ENCODE peak calls at places on chromosome 6, in six cellular contexts. Y is naive B cell, X is EH, Z is mesothelial cell of epicardium, H is adipocyte, E is DMS153. S is an unnamed sample.

GRCh38 chr6:121504227-121504626 is 68.8 kb downstream of the GJA1 start:
- DNase-seq in Y (no peak), X (peak), E (no peak), Z (no peak), H (peak), S (peak)

GRCh38 chr6:147738516-147739187 is 230.2 kb downstream of the SAMD5 start:
- DNase-seq in Y (no peak), H (peak), X (peak), E (no peak), Z (no peak), S (no peak)

GRCh38 chr6:2958802-2959201 is 12.6 kb downstream of the SERPINB6 start:
- DNase-seq in Z (no peak), H (no peak), E (no peak), Y (no peak), X (no peak), S (no peak)

GRCh38 chr6:11069760-11070159 is 23.9 kb upstream of the SMIM13 start:
- DNase-seq in Y (no peak), X (peak), H (no peak), Z (no peak), E (no peak), S (no peak)

GRCh38 chr6:12534454-12534853 is 182.1 kb upstream of the PHACTR1 start:
- DNase-seq in E (no peak), Z (no peak), H (no peak), Y (no peak), X (no peak), S (no peak)

GRCh38 chr6:97289332-97289731 is 6.3 kb upstream of the MMS22L start:
- DNase-seq in Z (no peak), Y (no peak), H (no peak), E (no peak), X (no peak), S (no peak)

GRCh38 chr6:161272600-161273355 is 1.1 kb downstream of the AGPAT4 start:
- DNase-seq in Z (no peak), H (peak), Y (no peak), X (peak), E (no peak), S (no peak)

GRCh38 chr6:75381878-75382633 is 97.5 kb upstream of the TMEM30A start:
- DNase-seq in E (peak), Y (no peak), H (no peak), X (peak), Z (no peak), S (no peak)

GRCh38 chr6:84466521-84466920 is 239.1 kb upstream of the CEP162 start:
- DNase-seq in E (no peak), H (peak), Z (no peak), Y (no peak), X (peak), S (peak)

GRCh38 chr6:139330841-139331500 is 39.2 kb upstream of the TXLNB start:
- DNase-seq in H (peak), E (no peak), Y (no peak), X (peak), Z (no peak), S (no peak)

GRCh38 chr6:145352382-145353080 is 382.8 kb downstream of the EPM2A start:
- DNase-seq in H (no peak), Z (no peak), X (no peak), E (no peak), Y (no peak), S (no peak)

GRCh38 chr6:136786708-136787107 is 5.6 kb downstream of the MAP3K5 start:
- DNase-seq in E (no peak), Z (no peak), X (no peak), Y (no peak), H (no peak), S (no peak)

GRCh38 chr6:168217880-168218537 is 101.6 kb downstream of the DACT2 start:
- DNase-seq in E (peak), Y (no peak), H (no peak), Z (no peak), X (no peak), S (no peak)

GRCh38 chr6:32539839-32540238 is 9.8 kb upstream of the HLA-DRB5 start:
- DNase-seq in Z (no peak), H (no peak), Y (no peak), X (no peak), E (no peak), S (no peak)

GRCh38 chr6:39082310-39082709 is 32.7 kb downstream of the SAYSD1 start:
- DNase-seq in X (no peak), Z (no peak), Y (no peak), H (no peak), E (no peak), S (peak)

GRCh38 chr6:25697537-25698340 is 45.7 kb downstream of the SCGN start:
- DNase-seq in Z (no peak), X (peak), E (no peak), Y (no peak), H (no peak), S (no peak)

GRCh38 chr6:42165016-42165415 is 8.1 kb upstream of the GUCA1A start:
- DNase-seq in E (no peak), X (peak), Y (no peak), H (peak), Z (no peak), S (peak)

GRCh38 chr6:11323666-11324452 is 91.4 kb upstream of the NEDD9 start:
- DNase-seq in H (no peak), Z (no peak), E (no peak), Y (no peak), X (no peak), S (no peak)

GRCh38 chr6:131430531-131430930 is 142.5 kb upstream of the ARG1 start:
- DNase-seq in Y (no peak), X (no peak), H (no peak), E (no peak), Z (no peak), S (no peak)

GRCh38 chr6:158324136-158324535 is 11.9 kb downstream of the TULP4 start:
- DNase-seq in E (no peak), H (no peak), Y (no peak), X (peak), Z (no peak), S (peak)

GRCh38 chr6:158080849-158081656 is 87.0 kb downstream of the SERAC1 start:
- DNase-seq in X (no peak), Z (no peak), Y (no peak), H (no peak), E (no peak), S (peak)

GRCh38 chr6:26646074-26646473 is 13.5 kb downstream of the ZNF322 start:
- DNase-seq in H (no peak), X (no peak), Z (no peak), E (no peak), Y (no peak), S (no peak)

S was measured in osteoblast.